ENCODE peak calls at places on chromosome 4, in nine cellular contexts. X is stimulated activated CD8-positive, alpha-beta memory T cell treated with anti-CD3 and anti-CD28 coated beads, Interleukin-4, amount 100 ng/mL, for 24 hours; A is NCI-H1417; K is stimulated activated CD4-positive, alpha-beta T cell treated with anti-CD3 and anti-CD28 coated beads, Interleukin-12 subunit alpha, Interleukin-12 subunit beta, amount 100 ng/mL, for 24 hours; V is MCF 10A; H is lower lobe of right lung; N is T-helper 2 cell; C is cardiac muscle cell; R is CD8-positive, alpha-beta memory T cell. B is an unnamed sample.

GRCh38 chr4:47990145-47990544 is 26.3 kb downstream of the CNGA1 start:
- DNase-seq in N (no peak), H (no peak), A (no peak), X (no peak), R (no peak), K (no peak), C (no peak), V (no peak), B (no peak)

GRCh38 chr4:28772066-28772465 is 1911.4 kb downstream of the STIM2 start:
- DNase-seq in K (no peak), V (peak), H (no peak), R (no peak), C (no peak), N (no peak), A (no peak), X (no peak), B (no peak)

GRCh38 chr4:188930822-188931221 is 791.6 kb downstream of the TRIML1 start:
- DNase-seq in X (no peak), K (no peak), R (no peak), H (no peak), V (peak), N (no peak), C (no peak), A (no peak), B (no peak)

GRCh38 chr4:175469519-175469918 is 342.5 kb downstream of the GPM6A start:
- DNase-seq in V (peak), C (no peak), H (no peak), K (no peak), A (no peak), N (no peak), X (no peak), R (no peak), B (no peak)

GRCh38 chr4:100008048-100008447 is 58.0 kb upstream of the H2AZ1 start:
- DNase-seq in N (no peak), A (no peak), R (no peak), C (no peak), K (no peak), X (no peak), H (no peak), V (peak), B (no peak)

GRCh38 chr4:94396984-94397383 is 54.3 kb upstream of the HPGDS start:
- DNase-seq in X (no peak), N (no peak), A (no peak), K (no peak), H (no peak), R (no peak), V (no peak), C (no peak), B (no peak)

GRCh38 chr4:41360911-41361830 is 104.4 kb downstream of the UCHL1 start:
- DNase-seq in V (peak), A (peak), C (peak), R (no peak), N (no peak), H (peak), K (no peak), X (no peak), B (peak)

GRCh38 chr4:93731448-93731847 is 97.1 kb upstream of the ATOH1 start:
- DNase-seq in K (no peak), H (no peak), R (no peak), C (no peak), X (no peak), V (no peak), A (no peak), N (no peak), B (no peak)

GRCh38 chr4:100017627-100018310 is 67.7 kb upstream of the H2AZ1 start:
- DNase-seq in C (no peak), A (no peak), V (peak), X (no peak), N (no peak), H (no peak), K (no peak), R (no peak), B (no peak)

GRCh38 chr4:152981842-152982241 is 45.7 kb downstream of the FHDC1 start:
- DNase-seq in K (no peak), N (no peak), R (no peak), H (no peak), C (no peak), A (no peak), V (peak), X (no peak), B (no peak)

GRCh38 chr4:82500106-82500738 is 61.6 kb downstream of the TMEM150C start:
- DNase-seq in X (no peak), K (no peak), C (no peak), N (no peak), A (peak), V (no peak), R (no peak), H (no peak), B (no peak)

GRCh38 chr4:1895489-1895888 is 24.3 kb downstream of the NSD2 start:
- DNase-seq in K (no peak), C (no peak), N (no peak), H (no peak), X (no peak), V (no peak), R (no peak), A (no peak), B (no peak)

GRCh38 chr4:168319486-168320019 is 1.0 kb upstream of the DDX60 start:
- DNase-seq in V (no peak), R (no peak), H (no peak), A (no peak), N (no peak), X (no peak), C (no peak), K (no peak), B (no peak)

GRCh38 chr4:79831701-79832514 is 241.1 kb downstream of the ANTXR2 start:
- DNase-seq in A (no peak), H (no peak), V (no peak), X (no peak), N (no peak), C (no peak), K (no peak), R (no peak), B (no peak)

GRCh38 chr4:94277539-94277938 is 65.1 kb downstream of the HPGDS start:
- DNase-seq in A (no peak), C (no peak), V (no peak), R (no peak), K (no peak), X (no peak), N (no peak), H (no peak), B (no peak)

GRCh38 chr4:141686929-141687328 is 50.5 kb downstream of the IL15 start:
- DNase-seq in H (no peak), A (no peak), C (no peak), R (no peak), K (no peak), X (no peak), N (no peak), V (peak), B (no peak)

GRCh38 chr4:159432436-159432835 is 329.6 kb downstream of the RAPGEF2 start:
- DNase-seq in X (no peak), R (no peak), N (no peak), C (no peak), H (no peak), K (no peak), A (no peak), V (no peak), B (no peak)

GRCh38 chr4:169070071-169070894 is 60.2 kb upstream of the CBR4 start:
- DNase-seq in R (no peak), X (no peak), C (no peak), N (no peak), K (no peak), H (no peak), V (peak), A (peak), B (no peak)

GRCh38 chr4:103936653-103937145 is 216.9 kb upstream of the TACR3 start:
- DNase-seq in C (no peak), N (no peak), X (no peak), R (no peak), K (no peak), V (no peak), A (no peak), H (no peak), B (no peak)

GRCh38 chr4:138097912-138098600 is 144.1 kb downstream of the SLC7A11 start:
- DNase-seq in V (no peak), R (no peak), A (no peak), N (no peak), X (no peak), C (no peak), H (no peak), K (no peak), B (no peak)

GRCh38 chr4:22203436-22204011 is 255.0 kb upstream of the KCNIP4 start:
- DNase-seq in N (no peak), C (no peak), K (no peak), A (no peak), X (no peak), H (no peak), V (no peak), R (no peak), B (no peak)

GRCh38 chr4:174702974-174703478 is 126.0 kb downstream of the GLRA3 start:
- DNase-seq in V (no peak), R (no peak), K (no peak), C (no peak), H (no peak), A (no peak), N (no peak), X (no peak), B (no peak)

B was measured in globus pallidus.